ENCODE peak calls at places on chromosome 22, in seven cellular contexts. D, K, U, T, M, X and S are unnamed samples.

GRCh38 chr22:34696557-34696956 is 369.4 kb upstream of the ISX start:
- DNase-seq in D (no peak), K (no peak), U (no peak), T (no peak), M (no peak), X (no peak), S (no peak)

GRCh38 chr22:36775589-36775965 is 342 bp downstream of the IFT27 start:
- DNase-seq in D (peak; percentile 36), K (peak; percentile 5), U (no peak), T (peak; percentile 58), M (peak; percentile 3), X (peak; percentile 48), S (peak; percentile 50)

GRCh38 chr22:45429921-45430775 is 16.7 kb downstream of the RIBC2 start:
- DNase-seq in D (no peak), K (no peak), U (no peak), T (no peak), M (no peak), X (no peak), S (no peak)

GRCh38 chr22:29310863-29311339 is 4.5 kb downstream of the GAS2L1 start:
- DNase-seq in D (peak; percentile 84), K (peak; percentile 98), U (peak; percentile 63), T (peak; percentile 5), M (no peak), X (peak; percentile 85), S (peak; percentile 95)

GRCh38 chr22:46038174-46038487 is 61.2 kb upstream of the WNT7B start:
- DNase-seq in D (no peak), K (no peak), U (no peak), T (no peak), M (no peak), X (no peak), S (no peak)

GRCh38 chr22:38881464-38881871 is 9.5 kb upstream of the CBX6 start:
- DNase-seq in D (no peak), K (peak; percentile 93), U (no peak), T (no peak), M (no peak), X (no peak), S (no peak)

GRCh38 chr22:31343235-31344191 is 2.6 kb downstream of the PATZ1 start:
- DNase-seq in D (peak; percentile 59), K (peak; percentile 22), U (no peak), T (peak; percentile 25), M (no peak), X (peak; percentile 60), S (peak; percentile 50)

GRCh38 chr22:42792909-42793847 is 63.9 kb downstream of the ARFGAP3 start:
- DNase-seq in D (no peak), K (no peak), U (no peak), T (no peak), M (no peak), X (no peak), S (no peak)

GRCh38 chr22:49202226-49202625 is 625.4 kb downstream of the BRD1 start:
- DNase-seq in D (no peak), K (no peak), U (no peak), T (no peak), M (no peak), X (no peak), S (no peak)

GRCh38 chr22:49756201-49756600 is 71.5 kb downstream of the BRD1 start:
- DNase-seq in D (no peak), K (no peak), U (no peak), T (no peak), M (no peak), X (no peak), S (no peak)

GRCh38 chr22:48704335-48704734 is 1123.3 kb downstream of the BRD1 start:
- DNase-seq in D (no peak), K (no peak), U (no peak), T (no peak), M (no peak), X (no peak), S (no peak)